ENCODE peak calls at places on chromosomes 1 and 21, in eight cellular contexts. W is tibial artery, N is bronchial epithelial cell, Y is IMR-90, T is RWPE2, D is psoas muscle, Q is HCT116, J is mammary epithelial cell. R is an unnamed sample. For H3K27me3, the result is how much of the 10 kb centered on the place peaks cover.

GRCh38 chr1:243474906-243475305 is 219.1 kb downstream of the SDCCAG8 start:
- DNase-seq in W (no peak), N (no peak), Y (no peak), T (no peak), D (no peak), Q (no peak), J (no peak), R (no peak)

GRCh38 chr1:201933840-201934430 is 12.4 kb downstream of the LMOD1 start:
- DNase-seq in W (no peak), N (no peak), Y (peak), T (no peak), D (no peak), Q (no peak), J (peak), R (no peak)

GRCh38 chr21:34613679-34614442 is 1.1 kb downstream of the RCAN1 start:
- DNase-seq in W (no peak), N (peak), Y (peak), T (no peak), D (no peak), Q (no peak), J (peak), R (no peak)

GRCh38 chr1:240739139-240739538 is 127.2 kb upstream of the GREM2 start:
- DNase-seq in W (no peak), N (no peak), Y (no peak), T (no peak), D (no peak), Q (no peak), J (no peak), R (no peak)

GRCh38 chr1:53501065-53502005 is 42.1 kb downstream of the DMRTB1 start:
- DNase-seq in W (no peak), N (no peak), Y (no peak), T (no peak), D (no peak), Q (no peak), J (no peak), R (no peak)

GRCh38 chr1:57310992-57311790 is 112.7 kb downstream of the DAB1 start:
- DNase-seq in W (no peak), N (no peak), Y (no peak), T (no peak), D (no peak), Q (no peak), J (no peak), R (no peak)

GRCh38 chr1:66315675-66316074 is 218.3 kb upstream of the SGIP1 start:
- DNase-seq in W (no peak), N (peak), Y (peak), T (no peak), D (no peak), Q (peak), J (peak), R (no peak)

GRCh38 chr1:165257969-165258459 is 98.5 kb downstream of the LMX1A start:
- DNase-seq in W (peak), N (peak), Y (peak), T (no peak), D (peak), Q (peak), J (peak), R (peak)

GRCh38 chr1:8889925-8890785 is 11.7 kb upstream of the ENO1 start:
- DNase-seq in W (peak), N (peak), Y (peak), T (peak), D (peak), Q (peak), J (peak), R (no peak)

GRCh38 chr1:184114818-184115398 is 63.4 kb downstream of the TSEN15 start:
- DNase-seq in W (no peak), N (no peak), Y (no peak), T (no peak), D (no peak), Q (no peak), J (peak), R (no peak)

GRCh38 chr21:46161800-46162592 is 6.6 kb upstream of the FTCD start:
- DNase-seq in W (peak), N (no peak), Y (no peak), T (peak), D (no peak), Q (no peak), J (no peak), R (no peak)

GRCh38 chr1:9293512-9294439 is 1.1 kb downstream of the SPSB1 start:
- DNase-seq in W (no peak), N (peak), Y (peak), T (no peak), D (no peak), Q (no peak), J (no peak), R (peak)

GRCh38 chr1:36408479-36408878 is 10.8 kb upstream of the LSM10 start:
- DNase-seq in W (no peak), N (peak), Y (peak), T (no peak), D (no peak), Q (no peak), J (peak), R (no peak)

GRCh38 chr1:166612886-166613285 is 226.4 kb upstream of the POGK start:
- DNase-seq in W (no peak), N (no peak), Y (no peak), T (no peak), D (no peak), Q (no peak), J (no peak), R (no peak)

GRCh38 chr1:119868176-119868575 is 28.1 kb downstream of the ADAM30 start:
- DNase-seq in W (no peak), N (no peak), Y (no peak), T (no peak), D (no peak), Q (no peak), J (no peak), R (no peak)

GRCh38 chr21:16305686-16306085 is 575.9 kb downstream of the USP25 start:
- DNase-seq in W (no peak), N (no peak), Y (no peak), T (no peak), D (no peak), Q (no peak), J (peak), R (peak)

GRCh38 chr1:178536844-178537371 is 24.0 kb downstream of the TEX35 start:
- DNase-seq in W (no peak), N (peak), Y (peak), T (no peak), D (peak), Q (peak), J (peak), R (no peak)

GRCh38 chr1:169624122-169624521 is 5.8 kb downstream of the SELP start:
- DNase-seq in W (no peak), N (no peak), Y (no peak), T (no peak), D (no peak), Q (no peak), J (no peak), R (no peak)

GRCh38 chr1:15485534-15486091 is 9.7 kb downstream of the CELA2B start:
- DNase-seq in W (no peak), N (no peak), Y (no peak), T (no peak), D (no peak), Q (no peak), J (no peak), R (no peak)

GRCh38 chr1:172380441-172381244 is 39.8 kb upstream of the C1orf105 start:
- DNase-seq in W (no peak), N (no peak), Y (no peak), T (no peak), D (no peak), Q (no peak), J (no peak), R (peak)

GRCh38 chr1:205914730-205915129 is 28.5 kb downstream of the SLC26A9 start:
- DNase-seq in W (no peak), N (no peak), Y (no peak), T (no peak), D (no peak), Q (no peak), J (no peak), R (no peak)

GRCh38 chr1:154626456-154627246 is 18.7 kb upstream of the ADAR start:
- DNase-seq in W (no peak), N (peak), Y (no peak), T (no peak), D (no peak), Q (no peak), J (no peak), R (no peak)

DNA sequence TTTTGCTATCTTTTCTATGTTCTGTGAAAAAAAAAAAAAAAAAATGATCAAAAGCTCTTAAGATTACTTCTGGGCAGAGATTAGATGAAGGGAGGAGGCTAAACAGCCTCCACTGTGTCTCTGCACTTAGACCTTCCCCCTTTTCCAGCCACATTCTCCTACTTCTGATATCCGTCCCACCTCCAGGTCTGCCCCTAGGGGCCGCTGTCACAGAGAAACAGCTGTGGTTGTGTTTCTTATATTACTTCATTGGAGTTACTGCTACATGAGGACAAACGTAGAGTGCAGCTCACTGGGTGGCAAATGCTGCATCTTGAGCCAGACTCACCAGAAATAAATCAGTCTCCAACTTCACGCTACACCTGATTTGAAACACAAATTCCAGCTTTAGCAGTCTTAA is 125.4 kb upstream of the PTBP2 start:
- DNase-seq in W (no peak), N (peak), Y (peak), T (no peak), D (peak), Q (peak), J (peak), R (peak)
- TF ChIP-seq CTCF in W (no peak), N (peak), Y (peak), T (peak), D (peak), Q (peak), J (peak), R (peak)

GRCh38 chr1:182164273-182164672 is 102.8 kb upstream of the ZNF648 start:
- DNase-seq in W (peak), N (no peak), Y (no peak), T (no peak), D (no peak), Q (no peak), J (no peak), R (no peak)
- H3K27me3 ChIP-seq in W (under half), N (under half), Y (under half), T (under half), D (under half), Q (under half), J (under half), R (under half)

GRCh38 chr1:145959957-145960467 is 2.2 kb upstream of the LIX1L start:
- DNase-seq in W (no peak), N (no peak), Y (no peak), T (no peak), D (no peak), Q (no peak), J (no peak), R (no peak)
- H3K4me3 ChIP-seq in W (peak), N (peak), Y (peak), T (no peak), D (peak), Q (no peak), J (no peak), R (peak)

GRCh38 chr21:15020797-15021196 is 44.0 kb downstream of the NRIP1 start:
- DNase-seq in W (no peak), N (no peak), Y (no peak), T (no peak), D (no peak), Q (no peak), J (no peak), R (no peak)
- TF ChIP-seq CTCF in W (no peak), N (no peak), Y (no peak), T (no peak), D (no peak), Q (no peak), J (no peak), R (no peak)